ENCODE peak calls at places on chromosome 5, in six cellular contexts. R is AG08396, B is neural crest cell, K is fibroblast of mammary gland, P is NCI-H1417 treated with DMSO at 0.1 percent for 48 hours, T is heart left ventricle. U is an unnamed sample.

GRCh38 chr5:76690704-76691469 is 25.0 kb upstream of the F2R start:
- DNase-seq in R (no peak), B (no peak), K (peak), P (no peak), T (peak), U (peak)

GRCh38 chr5:31901807-31902530 is 263.0 kb downstream of the PDZD2 start:
- DNase-seq in R (no peak), B (no peak), K (peak), P (no peak), T (no peak), U (no peak)

GRCh38 chr5:171432581-171433351 is 13.3 kb downstream of the FGF18 start:
- DNase-seq in R (no peak), B (no peak), K (no peak), P (no peak), T (no peak), U (no peak)

GRCh38 chr5:177382423-177383029 is 1.7 kb upstream of the SLC34A1 start:
- DNase-seq in R (no peak), B (no peak), K (peak), P (no peak), T (no peak), U (peak)

GRCh38 chr5:131760793-131761192 is 36.0 kb downstream of the FNIP1 start:
- DNase-seq in R (no peak), B (no peak), K (no peak), P (no peak), T (no peak), U (no peak)

GRCh38 chr5:74865799-74866652 is at the start of gene FAM169A:
- DNase-seq in R (peak), B (peak), K (peak), P (no peak), T (peak), U (peak)

GRCh38 chr5:75524071-75524470 is 12.4 kb downstream of the POLK start:
- DNase-seq in R (no peak), B (no peak), K (peak), P (no peak), T (no peak), U (no peak)

GRCh38 chr5:106737111-106737510 is 933.6 kb downstream of the EFNA5 start:
- DNase-seq in R (no peak), B (no peak), K (no peak), P (no peak), T (no peak), U (no peak)

GRCh38 chr5:133509742-133510079 is 102.6 kb downstream of the FSTL4 start:
- DNase-seq in R (no peak), B (no peak), K (no peak), P (no peak), T (no peak), U (no peak)

GRCh38 chr5:76376141-76376900 is 26.8 kb upstream of the IQGAP2 start:
- DNase-seq in R (peak), B (no peak), K (no peak), P (no peak), T (no peak), U (no peak)

GRCh38 chr5:149666212-149666852 is 63.8 kb upstream of the PPARGC1B start:
- DNase-seq in R (peak), B (no peak), K (peak), P (no peak), T (peak), U (peak)

GRCh38 chr5:149497357-149497756 is 53.9 kb downstream of the CSNK1A1 start:
- DNase-seq in R (peak), B (no peak), K (peak), P (no peak), T (no peak), U (peak)

GRCh38 chr5:170348069-170348702 is 41.0 kb downstream of the KCNMB1 start:
- DNase-seq in R (no peak), B (no peak), K (peak), P (no peak), T (no peak), U (no peak)

GRCh38 chr5:138352071-138352721 is at the start of gene KDM3B:
- DNase-seq in R (peak), B (peak), K (peak), P (peak), T (peak), U (peak)

GRCh38 chr5:82347213-82347947 is 69.2 kb upstream of the RPS23 start:
- DNase-seq in R (peak), B (peak), K (peak), P (no peak), T (peak), U (peak)

GRCh38 chr5:172816887-172817418 is 17.1 kb upstream of the ERGIC1 start:
- DNase-seq in R (peak), B (no peak), K (peak), P (no peak), T (no peak), U (no peak)

GRCh38 chr5:96893342-96893741 is 17.0 kb downstream of the ERAP2 start:
- DNase-seq in R (no peak), B (no peak), K (peak), P (no peak), T (no peak), U (peak)

GRCh38 chr5:59487068-59487686 is 406.3 kb downstream of the PDE4D start:
- DNase-seq in R (no peak), B (no peak), K (no peak), P (no peak), T (no peak), U (no peak)

GRCh38 chr5:83095973-83096539 is 18.7 kb downstream of the XRCC4 start:
- DNase-seq in R (peak), B (no peak), K (peak), P (no peak), T (no peak), U (peak)

GRCh38 chr5:38556115-38556598 is 289 bp downstream of the LIFR start:
- DNase-seq in R (no peak), B (peak), K (no peak), P (no peak), T (no peak), U (no peak)

GRCh38 chr5:122313001-122313402 is 965 bp downstream of the SNCAIP start:
- DNase-seq in R (peak), B (no peak), K (no peak), P (no peak), T (peak), U (peak)

GRCh38 chr5:141412853-141413539 is at the start of gene PCDHGA10:
- DNase-seq in R (peak), B (peak), K (peak), P (no peak), T (no peak), U (peak)

GRCh38 chr5:58410441-58410840 is 49.4 kb downstream of the PLK2 start:
- DNase-seq in R (peak), B (no peak), K (peak), P (no peak), T (no peak), U (peak)

GRCh38 chr5:139637438-139638089 is 10.6 kb upstream of the CXXC5 start:
- DNase-seq in R (peak), B (peak), K (peak), P (no peak), T (peak), U (peak)

GRCh38 chr5:56054651-56055050 is 59.9 kb upstream of the IL6ST start:
- DNase-seq in R (no peak), B (no peak), K (peak), P (no peak), T (no peak), U (peak)

GRCh38 chr5:54769072-54769471 is 216.3 kb downstream of the ESM1 start:
- DNase-seq in R (no peak), B (no peak), K (no peak), P (no peak), T (no peak), U (no peak)

GRCh38 chr5:110177729-110178128 is 488.0 kb downstream of the MAN2A1 start:
- DNase-seq in R (no peak), B (no peak), K (no peak), P (no peak), T (no peak), U (no peak)

GRCh38 chr5:77995793-77996409 is 219.8 kb upstream of the TBCA start:
- DNase-seq in R (no peak), B (no peak), K (no peak), P (no peak), T (no peak), U (no peak)

GRCh38 chr5:143564417-143564816 is 160.9 kb upstream of the NR3C1 start:
- DNase-seq in R (no peak), B (no peak), K (no peak), P (no peak), T (no peak), U (no peak)

GRCh38 chr5:44046581-44047327 is 342.5 kb downstream of the FGF10 start:
- DNase-seq in R (no peak), B (no peak), K (peak), P (no peak), T (peak), U (no peak)

GRCh38 chr5:16536246-16536645 is 70.6 kb upstream of the ZNF622 start:
- DNase-seq in R (no peak), B (no peak), K (peak), P (no peak), T (no peak), U (no peak)

GRCh38 chr5:106094128-106094726 is 1576.5 kb downstream of the EFNA5 start:
- DNase-seq in R (no peak), B (no peak), K (peak), P (peak), T (no peak), U (peak)

GRCh38 chr5:9209846-9210547 is 335.9 kb downstream of the SEMA5A start:
- DNase-seq in R (no peak), B (no peak), K (peak), P (no peak), T (no peak), U (no peak)

GRCh38 chr5:173291722-173292658 is 36.2 kb downstream of the STC2 start:
- DNase-seq in R (peak), B (no peak), K (peak), P (no peak), T (no peak), U (peak)

GRCh38 chr5:23007226-23007625 is 154.1 kb upstream of the CDH12 start:
- DNase-seq in R (no peak), B (no peak), K (no peak), P (no peak), T (no peak), U (no peak)

GRCh38 chr5:68067353-68067752 is 148.2 kb upstream of the PIK3R1 start:
- DNase-seq in R (no peak), B (no peak), K (peak), P (no peak), T (no peak), U (no peak)

GRCh38 chr5:99702565-99702964 is 773.8 kb upstream of the CHD1 start:
- DNase-seq in R (no peak), B (no peak), K (no peak), P (no peak), T (no peak), U (no peak)

GRCh38 chr5:100110497-100110896 is 424.7 kb upstream of the FAM174A start:
- DNase-seq in R (no peak), B (no peak), K (no peak), P (no peak), T (no peak), U (no peak)

GRCh38 chr5:90518666-90519065 is 10.7 kb downstream of the LYSMD3 start:
- DNase-seq in R (peak), B (no peak), K (peak), P (peak), T (no peak), U (peak)